ENCODE peak calls at places on chromosomes 5 and 9, in ten cellular contexts. Y, C, O, I, L, E, Z, S, P and R are unnamed samples.

GRCh38 chr9:76192013-76192412 is 202.2 kb downstream of the RFK start:
- DNase-seq in Y (no peak), C (no peak), O (no peak), I (no peak), L (no peak), E (no peak), Z (no peak), S (no peak), P (no peak), R (no peak)

GRCh38 chr5:172284275-172284971 is 859 bp upstream of the UBTD2 start:
- DNase-seq in Y (no peak), C (no peak), O (no peak), I (peak), L (no peak), E (peak), Z (no peak), S (peak), P (no peak), R (no peak)

GRCh38 chr9:104575451-104575850 is 6.5 kb downstream of the OR13C8 start:
- DNase-seq in Y (no peak), C (no peak), O (no peak), I (no peak), L (no peak), E (no peak), Z (no peak), S (no peak), P (no peak), R (no peak)

GRCh38 chr5:39521945-39522590 is 97.3 kb upstream of the DAB2 start:
- DNase-seq in Y (no peak), C (no peak), O (no peak), I (no peak), L (no peak), E (no peak), Z (no peak), S (no peak), P (no peak), R (no peak)

GRCh38 chr5:34490501-34491250 is 165.5 kb upstream of the RAI14 start:
- DNase-seq in Y (no peak), C (no peak), O (no peak), I (no peak), L (no peak), E (no peak), Z (peak), S (no peak), P (no peak), R (no peak)

GRCh38 chr9:126939821-126940221 is 25.2 kb downstream of the RALGPS1 start:
- DNase-seq in Y (no peak), C (no peak), O (no peak), I (no peak), L (no peak), E (no peak), Z (no peak), S (no peak), P (no peak), R (no peak)

GRCh38 chr5:52685621-52686370 is 101.9 kb upstream of the ITGA1 start:
- DNase-seq in Y (no peak), C (no peak), O (no peak), I (no peak), L (peak), E (no peak), Z (no peak), S (no peak), P (no peak), R (no peak)

GRCh38 chr9:121682201-121682600 is 30.8 kb downstream of the DAB2IP start:
- DNase-seq in Y (no peak), C (no peak), O (no peak), I (no peak), L (peak), E (no peak), Z (no peak), S (no peak), P (no peak), R (no peak)

GRCh38 chr9:99752710-99753109 is 69.0 kb upstream of the NR4A3 start:
- DNase-seq in Y (no peak), C (no peak), O (no peak), I (no peak), L (peak), E (no peak), Z (peak), S (no peak), P (no peak), R (no peak)

GRCh38 chr9:93673271-93673843 is 97.0 kb downstream of the PHF2 start:
- DNase-seq in Y (no peak), C (peak), O (no peak), I (no peak), L (no peak), E (peak), Z (no peak), S (no peak), P (peak), R (no peak)

GRCh38 chr5:92372766-92373165 is 989.6 kb upstream of the ARRDC3 start:
- DNase-seq in Y (no peak), C (no peak), O (no peak), I (no peak), L (peak), E (no peak), Z (peak), S (no peak), P (no peak), R (no peak)

GRCh38 chr5:64790210-64790609 is 21.5 kb downstream of the CWC27 start:
- DNase-seq in Y (no peak), C (no peak), O (no peak), I (no peak), L (peak), E (no peak), Z (no peak), S (no peak), P (no peak), R (no peak)

GRCh38 chr5:27158775-27159174 is 120.4 kb upstream of the CDH9 start:
- DNase-seq in Y (no peak), C (no peak), O (no peak), I (no peak), L (peak), E (no peak), Z (peak), S (no peak), P (no peak), R (no peak)

GRCh38 chr5:19880430-19880829 is 107.6 kb downstream of the CDH18 start:
- DNase-seq in Y (no peak), C (no peak), O (no peak), I (no peak), L (no peak), E (no peak), Z (no peak), S (no peak), P (no peak), R (no peak)

GRCh38 chr9:87684627-87685204 is 41.2 kb upstream of the CTSL start:
- DNase-seq in Y (no peak), C (peak), O (no peak), I (no peak), L (peak), E (peak), Z (peak), S (no peak), P (peak), R (peak)

GRCh38 chr5:157860898-157861894 is 2.3 kb upstream of the CLINT1 start:
- DNase-seq in Y (no peak), C (no peak), O (no peak), I (peak), L (no peak), E (no peak), Z (no peak), S (peak), P (peak), R (no peak)

GRCh38 chr5:139399501-139400121 is 4.3 kb downstream of the SPATA24 start:
- DNase-seq in Y (no peak), C (no peak), O (no peak), I (peak), L (no peak), E (no peak), Z (no peak), S (no peak), P (no peak), R (no peak)

GRCh38 chr9:38047301-38048251 is 21.5 kb downstream of the SHB start:
- DNase-seq in Y (no peak), C (no peak), O (no peak), I (no peak), L (peak), E (no peak), Z (peak), S (no peak), P (peak), R (no peak)

GRCh38 chr9:136095495-136096058 is 488 bp upstream of the NACC2 start:
- DNase-seq in Y (no peak), C (no peak), O (no peak), I (no peak), L (peak), E (no peak), Z (peak), S (no peak), P (no peak), R (no peak)

GRCh38 chr9:137318976-137319375 is 16.9 kb upstream of the NRARP start:
- DNase-seq in Y (no peak), C (peak), O (no peak), I (no peak), L (no peak), E (peak), Z (no peak), S (no peak), P (no peak), R (no peak)

GRCh38 chr5:65190328-65191053 is 291.2 kb downstream of the ADAMTS6 start:
- DNase-seq in Y (no peak), C (no peak), O (no peak), I (peak), L (peak), E (no peak), Z (peak), S (no peak), P (no peak), R (no peak)

GRCh38 chr5:91521313-91521712 is 138.2 kb upstream of the ARRDC3 start:
- DNase-seq in Y (no peak), C (no peak), O (no peak), I (no peak), L (peak), E (no peak), Z (no peak), S (no peak), P (no peak), R (no peak)

GRCh38 chr9:110994771-110995241 is 43.5 kb downstream of the LPAR1 start:
- DNase-seq in Y (no peak), C (no peak), O (no peak), I (no peak), L (no peak), E (no peak), Z (peak), S (no peak), P (no peak), R (no peak)

GRCh38 chr5:31962928-31963327 is 211.2 kb downstream of the GOLPH3 start:
- DNase-seq in Y (no peak), C (no peak), O (no peak), I (no peak), L (peak), E (no peak), Z (peak), S (no peak), P (no peak), R (no peak)

GRCh38 chr9:111730937-111731567 is 63.7 kb downstream of the SHOC1 start:
- DNase-seq in Y (no peak), C (no peak), O (no peak), I (no peak), L (peak), E (no peak), Z (peak), S (no peak), P (no peak), R (no peak)

GRCh38 chr5:119036101-119036762 is 34.7 kb upstream of the DMXL1 start:
- DNase-seq in Y (no peak), C (no peak), O (no peak), I (no peak), L (peak), E (no peak), Z (peak), S (no peak), P (no peak), R (no peak)

GRCh38 chr5:83547156-83547555 is 75.6 kb downstream of the VCAN start:
- DNase-seq in Y (no peak), C (no peak), O (no peak), I (no peak), L (no peak), E (no peak), Z (no peak), S (no peak), P (no peak), R (no peak)

GRCh38 chr5:207599-207998 is 10.4 kb downstream of the CCDC127 start:
- DNase-seq in Y (no peak), C (no peak), O (no peak), I (no peak), L (no peak), E (no peak), Z (no peak), S (no peak), P (no peak), R (no peak)

GRCh38 chr5:145245354-145245753 is 589.8 kb downstream of the PRELID2 start:
- DNase-seq in Y (no peak), C (no peak), O (no peak), I (no peak), L (no peak), E (no peak), Z (peak), S (no peak), P (no peak), R (no peak)

GRCh38 chr5:73812962-73813588 is 187.1 kb downstream of the ARHGEF28 start:
- DNase-seq in Y (no peak), C (no peak), O (no peak), I (no peak), L (peak), E (no peak), Z (no peak), S (no peak), P (peak), R (no peak)

GRCh38 chr5:148921350-148921749 is 94.9 kb downstream of the ADRB2 start:
- DNase-seq in Y (no peak), C (no peak), O (no peak), I (no peak), L (no peak), E (no peak), Z (no peak), S (no peak), P (no peak), R (peak)